ENCODE peak calls at places on chromosome 1, in nine cellular contexts. L, W, D, V, M, B, I, R and S are unnamed samples.

GRCh38 chr1:147389532-147390184 is 147.2 kb downstream of the CHD1L start:
- DNase-seq in D (no peak), B (peak), M (peak), I (peak), R (peak), W (peak), V (peak), L (peak), S (peak)

GRCh38 chr1:156439036-156439435 is 61.5 kb downstream of the MEF2D start:
- DNase-seq in I (no peak), R (no peak), B (no peak), V (no peak), L (no peak), D (no peak), W (no peak), M (peak), S (no peak)

GRCh38 chr1:58288624-58289142 is 257.8 kb downstream of the OMA1 start:
- DNase-seq in L (no peak), M (no peak), W (no peak), B (no peak), V (no peak), R (no peak), I (no peak), D (no peak), S (no peak)

GRCh38 chr1:30399026-30399425 is 324.4 kb downstream of the MATN1 start:
- DNase-seq in M (no peak), I (no peak), D (no peak), W (no peak), V (no peak), L (no peak), R (no peak), B (no peak), S (no peak)

GRCh38 chr1:8073116-8073855 is 47.2 kb upstream of the ERRFI1 start:
- DNase-seq in L (no peak), I (no peak), W (no peak), M (no peak), D (no peak), V (no peak), B (no peak), R (no peak), S (no peak)

GRCh38 chr1:59007820-59008598 is 224.2 kb upstream of the JUN start:
- DNase-seq in B (peak), V (no peak), I (no peak), D (no peak), R (peak), W (no peak), L (peak), M (no peak), S (no peak)

GRCh38 chr1:161427733-161428516 is 60.2 kb upstream of the CFAP126 start:
- DNase-seq in W (no peak), M (no peak), D (no peak), I (peak), V (peak), B (peak), L (peak), R (peak), S (peak)

GRCh38 chr1:21302747-21303715 is 12.8 kb upstream of the ECE1 start:
- DNase-seq in D (no peak), R (peak), V (no peak), L (no peak), I (no peak), M (no peak), B (peak), W (no peak), S (peak)

GRCh38 chr1:168893359-168893791 is 164.4 kb upstream of the DPT start:
- DNase-seq in B (no peak), W (no peak), D (no peak), M (no peak), R (peak), V (no peak), L (no peak), I (no peak), S (peak)

GRCh38 chr1:234315588-234315987 is 57.7 kb upstream of the COA6 start:
- DNase-seq in L (no peak), D (no peak), V (no peak), I (no peak), M (no peak), R (no peak), W (no peak), B (no peak), S (no peak)

GRCh38 chr1:147223740-147224615 is 1.2 kb downstream of the FMO5 start:
- DNase-seq in I (no peak), M (no peak), B (no peak), W (peak), V (no peak), D (no peak), R (no peak), L (no peak), S (no peak)

GRCh38 chr1:235817101-235817725 is 49.5 kb downstream of the LYST start:
- DNase-seq in L (no peak), W (no peak), B (no peak), V (no peak), D (no peak), I (no peak), R (no peak), M (no peak), S (no peak)